ENCODE peak calls at places on chromosomes 4 and X, in four cellular contexts. J is SJSA1; B is pancreas; H is effector memory CD4-positive, alpha-beta T cell. F is an unnamed sample. For H3K9me3, H3K36me3 and H3K4me1, the result is how much of the 10 kb centered on the place peaks cover.

GRCh38 chr4:20351360-20352171 is 99.9 kb downstream of the SLIT2 start:
- DNase-seq in J (no peak), B (no peak), H (no peak), F (no peak)

GRCh38 chr4:119679251-119679650 is 50.6 kb upstream of the PDE5A start:
- DNase-seq in J (no peak), B (no peak), H (no peak), F (no peak)

GRCh38 chr4:113106076-113106475 is 56.6 kb downstream of the ANK2 start:
- DNase-seq in J (no peak), B (no peak), H (no peak), F (no peak)

GRCh38 chr4:88939697-88940096 is 117.3 kb downstream of the FAM13A start:
- DNase-seq in J (no peak), B (no peak), H (no peak), F (no peak)

GRCh38 chrX:44742480-44743155 is 101.2 kb upstream of the DUSP21 start:
- DNase-seq in J (no peak), B (no peak), H (no peak), F (no peak)

GRCh38 chrX:151458824-151459223 is 61.8 kb downstream of the VMA21 start:
- DNase-seq in J (no peak), B (no peak), H (no peak), F (no peak)

GRCh38 chrX:10620121-10620699 is at the start of gene MID1:
- DNase-seq in J (peak), B (peak), H (no peak), F (peak)

GRCh38 chrX:74537011-74537390 is 77.4 kb downstream of the RLIM start:
- DNase-seq in J (no peak), B (no peak), H (no peak), F (no peak)

GRCh38 chrX:56233682-56234081 is 1.5 kb downstream of the KLF8 start:
- DNase-seq in J (no peak), B (peak), H (no peak), F (no peak)

GRCh38 chr4:151646322-151646721 is 114.5 kb downstream of the GATB start:
- DNase-seq in J (no peak), B (no peak), H (no peak), F (no peak)

GRCh38 chr4:40710484-40711269 is 39.1 kb upstream of the NSUN7 start:
- DNase-seq in J (no peak), B (no peak), H (no peak), F (no peak)

GRCh38 chr4:152045781-152046571 is 285.2 kb upstream of the GATB start:
- DNase-seq in J (no peak), B (peak), H (no peak), F (peak)

GRCh38 chr4:75542824-75543223 is 13.0 kb upstream of the ODAPH start:
- DNase-seq in J (no peak), B (no peak), H (no peak), F (no peak)

GRCh38 chr4:13436962-13437361 is 47.2 kb downstream of the RAB28 start:
- DNase-seq in J (no peak), B (no peak), H (no peak), F (no peak)

GRCh38 chr4:30181512-30181911 is 538.7 kb upstream of the PCDH7 start:
- DNase-seq in J (no peak), B (no peak), H (no peak), F (no peak)

GRCh38 chr4:76787898-76788297 is 110.0 kb downstream of the SOWAHB start:
- DNase-seq in J (no peak), B (no peak), H (no peak), F (no peak)

GRCh38 chr4:11625206-11625605 is 196.5 kb upstream of the HS3ST1 start:
- DNase-seq in J (no peak), B (no peak), H (no peak), F (no peak)

GRCh38 chr4:151408630-151409469 is at the start of gene FHIP1A:
- DNase-seq in J (peak), B (peak), H (peak), F (peak)

GRCh38 chrX:27600686-27601085 is 10.5 kb downstream of the DCAF8L2 start:
- DNase-seq in J (no peak), B (no peak), H (no peak), F (no peak)

GRCh38 chr4:22444813-22445212 is 71.1 kb downstream of the ADGRA3 start:
- DNase-seq in J (no peak), B (no peak), H (no peak), F (no peak)

GRCh38 chr4:8296491-8296890 is 26.9 kb downstream of the HTRA3 start:
- DNase-seq in J (no peak), B (no peak), H (no peak), F (peak)

GRCh38 chr4:52838729-52839722 is 23.1 kb upstream of the RASL11B start:
- DNase-seq in J (no peak), B (no peak), H (no peak), F (no peak)

GRCh38 chrX:115535844-115536243 is 25.1 kb upstream of the PLS3 start:
- DNase-seq in J (no peak), B (no peak), H (no peak), F (no peak)

GRCh38 chrX:63747331-63747730 is 37.7 kb downstream of the ARHGEF9 start:
- DNase-seq in J (no peak), B (no peak), H (no peak), F (no peak)

GRCh38 chrX:63751481-63751880 is 33.5 kb downstream of the ARHGEF9 start:
- DNase-seq in J (no peak), B (no peak), H (no peak), F (no peak)

GRCh38 chrX:63746715-63747114 is 38.3 kb downstream of the ARHGEF9 start:
- DNase-seq in J (no peak), B (no peak), H (no peak), F (no peak)

GRCh38 chrX:63754141-63754859 is 30.7 kb downstream of the ARHGEF9 start:
- DNase-seq in J (no peak), B (peak), H (no peak), F (no peak)

GRCh38 chrX:63750846-63751245 is 34.2 kb downstream of the ARHGEF9 start:
- DNase-seq in J (no peak), B (no peak), H (no peak), F (no peak)
- H3K9me3 ChIP-seq in J (under half), B (under half), H (under half), F (under half)

GRCh38 chr4:156948738-156949137 is 22.9 kb downstream of the PDGFC start:
- DNase-seq in J (no peak), B (no peak), H (no peak), F (no peak)

GRCh38 chr4:156950090-156950489 is 21.5 kb downstream of the PDGFC start:
- DNase-seq in J (no peak), B (no peak), H (no peak), F (no peak)

GRCh38 chr4:156949373-156949814 is 22.2 kb downstream of the PDGFC start:
- DNase-seq in J (no peak), B (no peak), H (no peak), F (no peak)

GRCh38 chr4:156946508-156947197 is 24.9 kb downstream of the PDGFC start:
- DNase-seq in J (peak), B (no peak), H (no peak), F (no peak)

GRCh38 chr4:156948133-156948532 is 23.5 kb downstream of the PDGFC start:
- DNase-seq in J (no peak), B (no peak), H (no peak), F (no peak)
- H3K36me3 ChIP-seq in J (under half), B (under half), H (under half), F (under half)

GRCh38 chr4:159065513-159066240 is 37.2 kb upstream of the RAPGEF2 start:
- DNase-seq in J (no peak), B (no peak), H (no peak), F (no peak)

GRCh38 chr4:159071178-159071968 is 31.5 kb upstream of the RAPGEF2 start:
- DNase-seq in J (no peak), B (no peak), H (no peak), F (no peak)

GRCh38 chr4:159071969-159072765 is 30.7 kb upstream of the RAPGEF2 start:
- DNase-seq in J (no peak), B (no peak), H (no peak), F (no peak)

GRCh38 chr4:159070742-159071141 is 32.1 kb upstream of the RAPGEF2 start:
- DNase-seq in J (peak), B (no peak), H (no peak), F (peak)

DNA sequence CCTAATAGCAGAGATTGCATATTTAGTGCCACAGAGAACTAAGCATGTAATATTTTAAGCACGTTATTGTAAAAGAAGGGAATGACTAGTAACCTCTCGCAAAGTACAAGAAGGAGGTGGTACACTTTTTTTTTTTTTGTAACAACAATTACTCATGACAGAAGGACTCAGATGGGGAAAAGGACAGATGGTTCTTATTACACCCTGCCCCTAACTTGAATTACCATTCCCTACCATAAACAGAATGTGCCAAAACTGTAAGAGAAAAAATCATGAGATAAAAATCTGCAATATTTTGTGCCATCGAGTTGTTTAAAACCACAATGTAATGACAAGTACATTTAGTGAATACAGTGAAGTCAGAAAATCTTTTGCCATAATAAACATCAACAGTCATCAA is 33.0 kb upstream of the RAPGEF2 start:
- DNase-seq in J (no peak), B (no peak), H (no peak), F (no peak)
- H3K4me1 ChIP-seq in J (under half), B (under half), H (under half), F (under half)

GRCh38 chrX:47992669-47993068 is 11.1 kb downstream of the ZNF182 start:
- DNase-seq in J (no peak), B (peak), H (no peak), F (no peak)
- H3K9me3 ChIP-seq in J (under half), B (under half), H (under half), F (under half)

DNA sequence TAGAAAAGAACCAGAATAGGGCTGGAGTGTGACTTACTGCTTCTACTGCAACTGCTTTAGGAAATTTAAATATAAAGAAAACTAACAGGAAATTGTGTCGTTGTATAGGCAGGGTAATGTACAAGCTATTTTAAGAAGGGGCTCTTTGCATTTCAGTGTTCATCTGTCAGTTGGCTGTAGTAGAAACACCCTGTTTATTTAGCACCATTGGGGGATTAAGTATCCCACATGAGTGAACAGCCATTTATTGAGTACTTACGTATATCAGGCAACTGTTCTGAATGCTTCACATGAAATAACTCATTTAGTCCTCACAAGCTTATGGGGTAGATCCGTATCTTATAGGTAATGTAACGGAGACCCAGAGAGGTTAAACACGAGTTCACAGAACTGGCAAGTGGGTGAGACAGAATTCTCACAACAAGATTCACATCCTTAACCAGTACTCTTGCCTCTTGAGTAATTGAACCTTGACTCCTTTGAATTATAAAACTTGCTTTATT is 23.9 kb downstream of the STIM2 start:
- DNase-seq in J (no peak), B (no peak), H (no peak), F (no peak)
- H3K36me3 ChIP-seq in J (under half), B (under half), H (under half), F (under half)

F was measured in BE2C.